ENCODE peak calls at places on chromosomes 3 and 15, in nine cellular contexts. Y, H, V, S, K, D, X, O and Q are unnamed samples.

GRCh38 chr15:74327756-74328155 is 39.7 kb downstream of the CYP11A1 start:
- DNase-seq in Y (no peak), H (no peak), V (no peak), S (no peak), K (no peak), D (no peak), X (no peak), O (no peak), Q (no peak)

GRCh38 chr15:41928637-41929620 is 35.1 kb upstream of the SPTBN5 start:
- DNase-seq in Y (no peak), H (no peak), V (no peak), S (no peak), K (no peak), D (no peak), X (peak), O (no peak), Q (no peak)

GRCh38 chr3:52986938-52987337 is 58.9 kb downstream of the SFMBT1 start:
- DNase-seq in Y (peak), H (no peak), V (peak), S (no peak), K (peak), D (no peak), X (no peak), O (no peak), Q (no peak)

GRCh38 chr3:24299236-24299635 is 195.4 kb downstream of the THRB start:
- DNase-seq in Y (no peak), H (no peak), V (peak), S (no peak), K (peak), D (no peak), X (no peak), O (no peak), Q (no peak)

GRCh38 chr3:64266983-64267382 is 41.7 kb upstream of the PRICKLE2 start:
- DNase-seq in Y (no peak), H (no peak), V (no peak), S (no peak), K (peak), D (no peak), X (no peak), O (no peak), Q (no peak)

GRCh38 chr3:73786346-73786807 is 161.6 kb upstream of the PDZRN3 start:
- DNase-seq in Y (no peak), H (no peak), V (peak), S (no peak), K (peak), D (no peak), X (no peak), O (no peak), Q (no peak)

GRCh38 chr3:104411760-104412159 is 954.9 kb upstream of the ALCAM start:
- DNase-seq in Y (no peak), H (no peak), V (no peak), S (no peak), K (no peak), D (no peak), X (no peak), O (no peak), Q (no peak)

GRCh38 chr15:48939686-48940085 is 24.0 kb downstream of the SHC4 start:
- DNase-seq in Y (no peak), H (no peak), V (peak), S (no peak), K (peak), D (no peak), X (no peak), O (no peak), Q (no peak)

GRCh38 chr15:40232625-40233070 is 6.2 kb upstream of the PAK6 start:
- DNase-seq in Y (no peak), H (no peak), V (peak), S (no peak), K (peak), D (no peak), X (no peak), O (no peak), Q (no peak)

GRCh38 chr3:43638594-43639447 is 17.0 kb upstream of the ANO10 start:
- DNase-seq in Y (peak), H (peak), V (no peak), S (peak), K (no peak), D (no peak), X (no peak), O (no peak), Q (no peak)

GRCh38 chr3:184596233-184596632 is 34.6 kb downstream of the EPHB3 start:
- DNase-seq in Y (no peak), H (no peak), V (no peak), S (no peak), K (no peak), D (no peak), X (no peak), O (no peak), Q (no peak)

GRCh38 chr3:115165701-115166100 is 18.6 kb upstream of the ZBTB20 start:
- DNase-seq in Y (no peak), H (no peak), V (no peak), S (no peak), K (no peak), D (no peak), X (no peak), O (no peak), Q (no peak)

GRCh38 chr3:66037330-66037985 is 1.3 kb downstream of the MAGI1 start:
- DNase-seq in Y (peak), H (peak), V (peak), S (peak), K (peak), D (no peak), X (peak), O (peak), Q (peak)

GRCh38 chr3:76264911-76265310 is 479.6 kb upstream of the ZNF717 start:
- DNase-seq in Y (no peak), H (no peak), V (no peak), S (no peak), K (no peak), D (no peak), X (no peak), O (no peak), Q (no peak)

GRCh38 chr15:57878573-57878972 is 172.1 kb downstream of the POLR2M start:
- DNase-seq in Y (no peak), H (no peak), V (peak), S (no peak), K (peak), D (no peak), X (no peak), O (no peak), Q (no peak)

GRCh38 chr3:188365184-188365583 is 211.2 kb downstream of the LPP start:
- DNase-seq in Y (no peak), H (no peak), V (no peak), S (no peak), K (no peak), D (no peak), X (no peak), O (no peak), Q (no peak)

GRCh38 chr3:51792206-51792605 is 13.2 kb upstream of the IQCF6 start:
- DNase-seq in Y (no peak), H (no peak), V (no peak), S (no peak), K (no peak), D (no peak), X (no peak), O (no peak), Q (no peak)

GRCh38 chr15:66772967-66773873 is 71.2 kb downstream of the SMAD6 start:
- DNase-seq in Y (peak), H (no peak), V (no peak), S (no peak), K (peak), D (no peak), X (no peak), O (no peak), Q (peak)

GRCh38 chr15:74628949-74629348 is 13.3 kb downstream of the CLK3 start:
- DNase-seq in Y (no peak), H (no peak), V (no peak), S (no peak), K (no peak), D (no peak), X (no peak), O (no peak), Q (no peak)

GRCh38 chr3:109973733-109974132 is 636.4 kb upstream of the DPPA4 start:
- DNase-seq in Y (peak), H (no peak), V (peak), S (no peak), K (peak), D (no peak), X (no peak), O (no peak), Q (peak)

GRCh38 chr3:113287111-113287817 is 75.9 kb downstream of the BOC start:
- DNase-seq in Y (no peak), H (no peak), V (peak), S (no peak), K (peak), D (no peak), X (no peak), O (no peak), Q (no peak)

GRCh38 chr3:123765475-123766166 is 118.5 kb downstream of the MYLK start:
- DNase-seq in Y (no peak), H (no peak), V (peak), S (no peak), K (peak), D (no peak), X (no peak), O (no peak), Q (no peak)

GRCh38 chr3:14439501-14440167 is 37.2 kb downstream of the SLC6A6 start:
- DNase-seq in Y (no peak), H (no peak), V (no peak), S (peak), K (peak), D (no peak), X (peak), O (no peak), Q (no peak)

GRCh38 chr15:32746116-32746857 is 28.5 kb downstream of the GREM1 start:
- DNase-seq in Y (no peak), H (no peak), V (no peak), S (no peak), K (no peak), D (no peak), X (no peak), O (no peak), Q (no peak)

GRCh38 chr3:109336272-109336957 is 931 bp downstream of the DPPA4 start:
- DNase-seq in Y (peak), H (no peak), V (peak), S (no peak), K (peak), D (no peak), X (no peak), O (peak), Q (peak)

GRCh38 chr3:70771426-70772147 is 459.1 kb upstream of the MDFIC2 start:
- DNase-seq in Y (no peak), H (no peak), V (peak), S (no peak), K (peak), D (no peak), X (no peak), O (no peak), Q (no peak)

GRCh38 chr3:138442433-138442832 is 8.0 kb downstream of the ESYT3 start:
- DNase-seq in Y (no peak), H (no peak), V (peak), S (peak), K (peak), D (no peak), X (no peak), O (no peak), Q (peak)

GRCh38 chr3:37103103-37103815 is 71.1 kb downstream of the LRRFIP2 start:
- DNase-seq in Y (no peak), H (no peak), V (no peak), S (no peak), K (no peak), D (no peak), X (no peak), O (no peak), Q (no peak)

GRCh38 chr3:47850803-47851417 is 48.0 kb downstream of the DHX30 start:
- DNase-seq in Y (no peak), H (no peak), V (no peak), S (no peak), K (no peak), D (no peak), X (no peak), O (no peak), Q (no peak)

GRCh38 chr15:70795311-70795665 is 31.9 kb upstream of the UACA start:
- DNase-seq in Y (no peak), H (no peak), V (peak), S (no peak), K (peak), D (no peak), X (no peak), O (no peak), Q (no peak)

GRCh38 chr15:85318048-85318731 is 62.2 kb upstream of the AKAP13 start:
- DNase-seq in Y (no peak), H (no peak), V (peak), S (peak), K (peak), D (no peak), X (no peak), O (no peak), Q (no peak)
- TF ChIP-seq CTCF in Y (no peak), H (peak), V (peak), S (peak), K (peak), D (no peak), X (no peak), O (no peak), Q (no peak)

GRCh38 chr3:46734773-46735172 is 17.1 kb upstream of the PRSS50 start:
- DNase-seq in Y (no peak), H (peak), V (no peak), S (no peak), K (no peak), D (no peak), X (no peak), O (no peak), Q (no peak)

GRCh38 chr3:46731795-46732194 is 14.1 kb upstream of the PRSS50 start:
- DNase-seq in Y (no peak), H (no peak), V (no peak), S (no peak), K (no peak), D (no peak), X (no peak), O (no peak), Q (no peak)

GRCh38 chr3:46736006-46736872 is 18.6 kb upstream of the PRSS50 start:
- DNase-seq in Y (no peak), H (peak), V (no peak), S (no peak), K (no peak), D (no peak), X (no peak), O (no peak), Q (no peak)

GRCh38 chr3:46730819-46731218 is 13.2 kb upstream of the PRSS50 start:
- DNase-seq in Y (no peak), H (no peak), V (no peak), S (no peak), K (no peak), D (no peak), X (no peak), O (no peak), Q (no peak)

GRCh38 chr3:46733026-46733800 is 15.5 kb upstream of the PRSS50 start:
- DNase-seq in Y (no peak), H (peak), V (peak), S (no peak), K (peak), D (no peak), X (no peak), O (no peak), Q (no peak)
- TF ChIP-seq CTCF in Y (peak), H (no peak), V (peak), S (no peak), K (peak), D (peak), X (no peak), O (no peak), Q (no peak)

DNA sequence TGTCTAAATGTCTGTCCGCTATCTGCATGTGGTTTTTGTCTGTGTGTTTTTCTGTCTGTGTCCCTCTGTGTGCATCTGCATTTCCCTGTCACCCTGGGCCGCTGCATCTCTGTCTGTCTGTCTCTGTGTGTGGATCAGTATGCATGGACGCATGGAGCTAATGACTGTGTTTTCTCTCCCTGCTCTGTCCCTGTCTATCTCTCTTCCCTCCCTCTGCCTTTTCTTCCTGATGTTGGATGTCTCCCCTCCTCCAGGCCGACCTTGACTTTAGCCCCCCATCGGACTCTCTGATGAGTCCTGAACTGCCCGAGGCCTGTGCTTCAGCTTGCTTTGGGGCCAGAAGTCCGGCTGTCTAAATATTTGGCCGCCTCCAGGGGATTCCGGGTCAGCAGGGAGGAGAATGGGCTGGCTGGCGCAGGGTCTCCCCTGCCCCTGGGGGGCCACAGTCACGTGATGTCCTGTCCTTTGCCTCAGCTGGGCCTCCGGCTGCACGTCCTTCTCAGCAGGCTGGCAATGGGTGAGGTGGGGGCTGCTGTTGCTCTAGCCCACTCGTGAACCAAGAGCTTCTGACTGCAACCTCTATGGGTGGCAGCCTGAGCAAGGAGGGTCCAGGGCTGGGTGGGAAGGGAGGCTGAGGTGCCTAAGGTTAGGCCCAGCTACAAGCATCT is 3.7 kb downstream of the SLC38A3 start:
- DNase-seq in Y (no peak), H (no peak), V (no peak), S (no peak), K (no peak), D (no peak), X (no peak), O (no peak), Q (no peak)
- TF ChIP-seq CTCF in Y (no peak), H (no peak), V (no peak), S (no peak), K (no peak), D (no peak), X (no peak), O (no peak), Q (no peak)

GRCh38 chr3:146817705-146818104 is 212.6 kb upstream of the PLSCR5 start:
- DNase-seq in Y (peak), H (no peak), V (peak), S (no peak), K (peak), D (no peak), X (no peak), O (no peak), Q (no peak)
- TF ChIP-seq CTCF in Y (peak), H (peak), V (peak), S (peak), K (peak), D (peak), X (no peak), O (peak), Q (no peak)